ENCODE peak calls at places on chromosome 6, in seven cellular contexts. One of them, this sample, is unnamed.

GRCh38 chr6:12939314-12939713 is 222.7 kb downstream of the PHACTR1 start:
- DNase-seq in stomach: no peak
- DNase-seq in GM12892: no peak
- DNase-seq in HL-60: no peak
- DNase-seq in H1: no peak
- DNase-seq in HepG2: no peak
- DNase-seq in endothelial cell of umbilical vein: no peak
- DNase-seq in this sample: no peak

GRCh38 chr6:138977646-138978167 is 10.3 kb downstream of the REPS1 start:
- DNase-seq in stomach: no peak
- DNase-seq in GM12892: no peak
- DNase-seq in HL-60: no peak
- DNase-seq in H1: no peak
- DNase-seq in HepG2: no peak
- DNase-seq in endothelial cell of umbilical vein: no peak
- DNase-seq in this sample: no peak

GRCh38 chr6:38696345-38696744 is 6.6 kb downstream of the GLO1 start:
- DNase-seq in stomach: no peak
- DNase-seq in GM12892: no peak
- DNase-seq in HL-60: no peak
- DNase-seq in H1: no peak
- DNase-seq in HepG2: no peak
- DNase-seq in endothelial cell of umbilical vein: no peak
- DNase-seq in this sample: no peak

GRCh38 chr6:35602133-35602946 is 86.4 kb downstream of the FKBP5 start:
- DNase-seq in stomach: no peak
- DNase-seq in GM12892: no peak
- DNase-seq in HL-60: peak
- DNase-seq in H1: no peak
- DNase-seq in HepG2: peak
- DNase-seq in endothelial cell of umbilical vein: peak
- DNase-seq in this sample: no peak

GRCh38 chr6:131954775-131955107 is 3.6 kb upstream of the CCN2 start:
- DNase-seq in stomach: peak
- DNase-seq in GM12892: no peak
- DNase-seq in HL-60: no peak
- DNase-seq in H1: no peak
- DNase-seq in HepG2: peak
- DNase-seq in endothelial cell of umbilical vein: peak
- DNase-seq in this sample: peak

GRCh38 chr6:47836639-47837038 is 54.8 kb downstream of the OPN5 start:
- DNase-seq in stomach: no peak
- DNase-seq in GM12892: no peak
- DNase-seq in HL-60: no peak
- DNase-seq in H1: no peak
- DNase-seq in HepG2: peak
- DNase-seq in endothelial cell of umbilical vein: no peak
- DNase-seq in this sample: no peak

GRCh38 chr6:151506761-151507160 is 12.9 kb downstream of the CCDC170 start:
- DNase-seq in stomach: no peak
- DNase-seq in GM12892: no peak
- DNase-seq in HL-60: no peak
- DNase-seq in H1: no peak
- DNase-seq in HepG2: no peak
- DNase-seq in endothelial cell of umbilical vein: no peak
- DNase-seq in this sample: no peak

GRCh38 chr6:14664112-14664592 is 546.6 kb downstream of the CD83 start:
- DNase-seq in stomach: no peak
- DNase-seq in GM12892: no peak
- DNase-seq in HL-60: no peak
- DNase-seq in H1: no peak
- DNase-seq in HepG2: no peak
- DNase-seq in endothelial cell of umbilical vein: no peak
- DNase-seq in this sample: no peak

GRCh38 chr6:108719477-108719876 is 128.7 kb upstream of the ARMC2 start:
- DNase-seq in stomach: no peak
- DNase-seq in GM12892: no peak
- DNase-seq in HL-60: no peak
- DNase-seq in H1: no peak
- DNase-seq in HepG2: no peak
- DNase-seq in endothelial cell of umbilical vein: no peak
- DNase-seq in this sample: no peak

GRCh38 chr6:43282060-43282459 is 16.0 kb upstream of the SLC22A7 start:
- DNase-seq in stomach: no peak
- DNase-seq in GM12892: no peak
- DNase-seq in HL-60: no peak
- DNase-seq in H1: no peak
- DNase-seq in HepG2: no peak
- DNase-seq in endothelial cell of umbilical vein: no peak
- DNase-seq in this sample: no peak

GRCh38 chr6:24504642-24505586 is 10.1 kb downstream of the ALDH5A1 start:
- DNase-seq in stomach: no peak
- DNase-seq in GM12892: no peak
- DNase-seq in HL-60: no peak
- DNase-seq in H1: no peak
- DNase-seq in HepG2: peak
- DNase-seq in endothelial cell of umbilical vein: no peak
- DNase-seq in this sample: no peak

GRCh38 chr6:7108964-7109836 is 1.4 kb downstream of the RREB1 start:
- DNase-seq in stomach: peak
- DNase-seq in GM12892: peak
- DNase-seq in HL-60: no peak
- DNase-seq in H1: no peak
- DNase-seq in HepG2: peak
- DNase-seq in endothelial cell of umbilical vein: peak
- DNase-seq in this sample: peak

GRCh38 chr6:135686784-135687301 is 164.7 kb upstream of the PDE7B start:
- DNase-seq in stomach: no peak
- DNase-seq in GM12892: no peak
- DNase-seq in HL-60: peak
- DNase-seq in H1: no peak
- DNase-seq in HepG2: no peak
- DNase-seq in endothelial cell of umbilical vein: peak
- DNase-seq in this sample: no peak

GRCh38 chr6:35737413-35738211 is 780 bp downstream of the ARMC12 start:
- DNase-seq in stomach: no peak
- DNase-seq in GM12892: peak
- DNase-seq in HL-60: peak
- DNase-seq in H1: no peak
- DNase-seq in HepG2: peak
- DNase-seq in endothelial cell of umbilical vein: peak
- DNase-seq in this sample: no peak

GRCh38 chr6:125230674-125231073 is 71.1 kb downstream of the HDDC2 start:
- DNase-seq in stomach: no peak
- DNase-seq in GM12892: no peak
- DNase-seq in HL-60: no peak
- DNase-seq in H1: no peak
- DNase-seq in HepG2: no peak
- DNase-seq in endothelial cell of umbilical vein: no peak
- DNase-seq in this sample: no peak

GRCh38 chr6:26056583-26057350 is 30.5 kb upstream of the HFE start:
- DNase-seq in stomach: no peak
- DNase-seq in GM12892: no peak
- DNase-seq in HL-60: no peak
- DNase-seq in H1: no peak
- DNase-seq in HepG2: peak
- DNase-seq in endothelial cell of umbilical vein: peak
- DNase-seq in this sample: peak

GRCh38 chr6:65191412-65191811 is 515.6 kb downstream of the EYS start:
- DNase-seq in stomach: no peak
- DNase-seq in GM12892: no peak
- DNase-seq in HL-60: no peak
- DNase-seq in H1: no peak
- DNase-seq in HepG2: no peak
- DNase-seq in endothelial cell of umbilical vein: no peak
- DNase-seq in this sample: no peak

GRCh38 chr6:113668712-113669408 is 188.3 kb upstream of the MARCKS start:
- DNase-seq in stomach: no peak
- DNase-seq in GM12892: no peak
- DNase-seq in HL-60: no peak
- DNase-seq in H1: no peak
- DNase-seq in HepG2: peak
- DNase-seq in endothelial cell of umbilical vein: no peak
- DNase-seq in this sample: no peak

GRCh38 chr6:116073765-116074450 is 13.2 kb upstream of the FRK start:
- DNase-seq in stomach: no peak
- DNase-seq in GM12892: no peak
- DNase-seq in HL-60: no peak
- DNase-seq in H1: no peak
- DNase-seq in HepG2: peak
- DNase-seq in endothelial cell of umbilical vein: peak
- DNase-seq in this sample: no peak

GRCh38 chr6:142601427-142601826 is 299.6 kb downstream of the ADGRG6 start:
- DNase-seq in stomach: no peak
- DNase-seq in GM12892: no peak
- DNase-seq in HL-60: no peak
- DNase-seq in H1: no peak
- DNase-seq in HepG2: no peak
- DNase-seq in endothelial cell of umbilical vein: no peak
- DNase-seq in this sample: no peak

GRCh38 chr6:92684386-92684785 is 735.0 kb downstream of the EPHA7 start:
- DNase-seq in stomach: no peak
- DNase-seq in GM12892: no peak
- DNase-seq in HL-60: no peak
- DNase-seq in H1: no peak
- DNase-seq in HepG2: no peak
- DNase-seq in endothelial cell of umbilical vein: no peak
- DNase-seq in this sample: no peak

GRCh38 chr6:92682999-92683398 is 736.4 kb downstream of the EPHA7 start:
- DNase-seq in stomach: no peak
- DNase-seq in GM12892: no peak
- DNase-seq in HL-60: no peak
- DNase-seq in H1: no peak
- DNase-seq in HepG2: no peak
- DNase-seq in endothelial cell of umbilical vein: no peak
- DNase-seq in this sample: no peak

GRCh38 chr6:92681401-92681800 is 738.0 kb downstream of the EPHA7 start:
- DNase-seq in stomach: no peak
- DNase-seq in GM12892: no peak
- DNase-seq in HL-60: no peak
- DNase-seq in H1: no peak
- DNase-seq in HepG2: no peak
- DNase-seq in endothelial cell of umbilical vein: no peak
- DNase-seq in this sample: no peak

GRCh38 chr6:92687278-92687677 is 732.1 kb downstream of the EPHA7 start:
- DNase-seq in stomach: no peak
- DNase-seq in GM12892: no peak
- DNase-seq in HL-60: no peak
- DNase-seq in H1: no peak
- DNase-seq in HepG2: no peak
- DNase-seq in endothelial cell of umbilical vein: no peak
- DNase-seq in this sample: no peak

DNA sequence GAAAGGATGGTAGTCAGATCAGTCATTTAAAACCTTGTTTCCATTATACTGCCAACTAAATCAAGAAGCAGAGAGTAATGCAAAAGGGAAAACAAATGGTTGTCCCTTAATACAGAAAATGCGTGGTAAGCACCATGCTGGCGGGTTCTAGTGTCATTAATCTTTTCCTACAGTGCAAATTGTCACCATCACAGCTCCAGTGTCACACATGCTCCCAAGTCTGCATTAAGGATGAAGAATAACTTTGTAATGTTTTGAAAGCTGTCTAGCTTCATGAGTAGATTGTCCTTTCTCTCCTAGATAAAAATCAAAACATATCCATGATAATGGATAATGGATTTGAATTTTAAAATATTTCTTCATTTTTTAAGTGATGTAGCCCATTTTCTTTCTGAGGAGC is 735.6 kb downstream of the EPHA7 start:
- DNase-seq in stomach: no peak
- DNase-seq in GM12892: no peak
- DNase-seq in HL-60: no peak
- DNase-seq in H1: no peak
- DNase-seq in HepG2: no peak
- DNase-seq in endothelial cell of umbilical vein: no peak
- DNase-seq in this sample: no peak
- TF ChIP-seq POLR2AphosphoS5 in stomach: no peak
- TF ChIP-seq POLR2AphosphoS5 in GM12892: no peak
- TF ChIP-seq POLR2AphosphoS5 in HL-60: no peak
- TF ChIP-seq POLR2AphosphoS5 in H1: no peak
- TF ChIP-seq POLR2AphosphoS5 in HepG2: no peak
- TF ChIP-seq POLR2AphosphoS5 in endothelial cell of umbilical vein: no peak
- TF ChIP-seq POLR2AphosphoS5 in this sample: no peak

GRCh38 chr6:150267686-150268561 is 100.9 kb upstream of the IYD start:
- DNase-seq in stomach: no peak
- DNase-seq in GM12892: no peak
- DNase-seq in HL-60: no peak
- DNase-seq in H1: no peak
- DNase-seq in HepG2: no peak
- DNase-seq in endothelial cell of umbilical vein: no peak
- DNase-seq in this sample: no peak
- TF ChIP-seq POLR2AphosphoS5 in stomach: no peak
- TF ChIP-seq POLR2AphosphoS5 in GM12892: no peak
- TF ChIP-seq POLR2AphosphoS5 in HL-60: no peak
- TF ChIP-seq POLR2AphosphoS5 in H1: no peak
- TF ChIP-seq POLR2AphosphoS5 in HepG2: no peak
- TF ChIP-seq POLR2AphosphoS5 in endothelial cell of umbilical vein: no peak
- TF ChIP-seq POLR2AphosphoS5 in this sample: no peak

DNA sequence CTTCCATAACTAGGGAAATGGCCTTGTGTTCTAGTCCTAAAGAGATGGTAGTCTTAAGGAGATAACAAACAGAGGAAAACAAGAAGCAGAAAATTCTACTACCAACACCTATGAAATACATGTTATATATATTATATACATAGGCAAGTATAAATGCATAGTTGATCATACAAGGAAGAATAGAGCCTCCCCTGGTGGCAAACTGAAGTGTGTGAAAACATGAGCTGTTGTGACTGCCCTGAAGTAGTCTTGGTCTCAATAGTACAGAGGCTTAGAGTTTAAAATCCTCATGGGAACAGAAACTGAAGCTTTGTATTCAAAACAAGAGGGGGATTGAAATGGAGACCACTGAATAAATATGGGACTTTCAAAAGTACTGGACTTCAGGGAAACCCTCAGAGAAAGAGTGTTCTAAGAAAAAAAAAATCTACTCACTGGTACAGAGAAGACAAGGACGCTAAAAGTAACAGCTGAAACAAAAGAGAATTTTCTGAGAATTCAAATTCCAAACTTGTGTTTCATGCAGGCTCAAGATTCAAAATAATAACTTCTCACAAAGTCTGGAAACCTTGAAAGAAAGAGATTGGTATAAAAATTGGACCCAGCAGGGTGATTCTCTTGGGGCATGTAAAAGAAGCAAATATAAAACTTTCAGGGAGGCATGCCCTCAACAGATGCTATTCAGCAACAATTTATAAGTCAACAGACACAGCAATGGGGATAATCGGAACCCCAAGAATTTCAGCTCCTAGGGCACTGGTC is 59.7 kb upstream of the SAMD3 start:
- DNase-seq in stomach: no peak
- DNase-seq in GM12892: no peak
- DNase-seq in HL-60: no peak
- DNase-seq in H1: no peak
- DNase-seq in HepG2: peak
- DNase-seq in endothelial cell of umbilical vein: peak
- DNase-seq in this sample: no peak
- TF ChIP-seq POLR2AphosphoS5 in stomach: no peak
- TF ChIP-seq POLR2AphosphoS5 in GM12892: no peak
- TF ChIP-seq POLR2AphosphoS5 in HL-60: no peak
- TF ChIP-seq POLR2AphosphoS5 in H1: no peak
- TF ChIP-seq POLR2AphosphoS5 in HepG2: no peak
- TF ChIP-seq POLR2AphosphoS5 in endothelial cell of umbilical vein: no peak
- TF ChIP-seq POLR2AphosphoS5 in this sample: no peak

GRCh38 chr6:98116513-98116912 is 717.9 kb upstream of the POU3F2 start:
- DNase-seq in stomach: no peak
- DNase-seq in GM12892: no peak
- DNase-seq in HL-60: no peak
- DNase-seq in H1: no peak
- DNase-seq in HepG2: no peak
- DNase-seq in endothelial cell of umbilical vein: no peak
- DNase-seq in this sample: no peak
- TF ChIP-seq POLR2AphosphoS5 in stomach: no peak
- TF ChIP-seq POLR2AphosphoS5 in GM12892: no peak
- TF ChIP-seq POLR2AphosphoS5 in HL-60: no peak
- TF ChIP-seq POLR2AphosphoS5 in H1: no peak
- TF ChIP-seq POLR2AphosphoS5 in HepG2: no peak
- TF ChIP-seq POLR2AphosphoS5 in endothelial cell of umbilical vein: no peak
- TF ChIP-seq POLR2AphosphoS5 in this sample: no peak